ENCODE peak calls at places on chromosomes 6 and 20, in eight cellular contexts. One of them, this sample, is unnamed.

GRCh38 chr6:52538252-52538905 is 38.5 kb downstream of the TRAM2 start:
- DNase-seq in colonic mucosa: no peak
- DNase-seq in A549: no peak
- DNase-seq in mucosa of descending colon: no peak
- DNase-seq in neural crest cell: no peak
- DNase-seq in choroid plexus epithelial cell: no peak
- DNase-seq in ovary: no peak
- DNase-seq in HCT116: no peak
- DNase-seq in this sample: no peak

GRCh38 chr6:135299256-135299655 is 118.1 kb downstream of the MYB start:
- DNase-seq in colonic mucosa: no peak
- DNase-seq in ovary: no peak
- DNase-seq in neural crest cell: no peak
- DNase-seq in mucosa of descending colon: no peak
- DNase-seq in HCT116: no peak
- DNase-seq in A549: no peak
- DNase-seq in choroid plexus epithelial cell: peak; percentile 88
- DNase-seq in this sample: no peak

GRCh38 chr6:41159415-41160082 is 3.4 kb downstream of the TREM2 start:
- DNase-seq in A549: no peak
- DNase-seq in colonic mucosa: no peak
- DNase-seq in choroid plexus epithelial cell: no peak
- DNase-seq in neural crest cell: no peak
- DNase-seq in ovary: no peak
- DNase-seq in mucosa of descending colon: no peak
- DNase-seq in HCT116: no peak
- DNase-seq in this sample: no peak

GRCh38 chr20:58692579-58693225 is at the start of gene NPEPL1:
- DNase-seq in neural crest cell: peak; percentile 53
- DNase-seq in HCT116: peak; percentile 28
- DNase-seq in A549: peak; percentile 74
- DNase-seq in choroid plexus epithelial cell: peak; percentile 77
- DNase-seq in ovary: peak; percentile 61
- DNase-seq in colonic mucosa: peak; percentile 65
- DNase-seq in mucosa of descending colon: peak; percentile 87
- DNase-seq in this sample: peak; percentile 97

GRCh38 chr6:149884617-149885016 is 13.3 kb downstream of the RAET1E start:
- DNase-seq in ovary: no peak
- DNase-seq in mucosa of descending colon: no peak
- DNase-seq in neural crest cell: no peak
- DNase-seq in A549: no peak
- DNase-seq in choroid plexus epithelial cell: no peak
- DNase-seq in colonic mucosa: no peak
- DNase-seq in HCT116: no peak
- DNase-seq in this sample: no peak

GRCh38 chr20:62448788-62449187 is 21.4 kb upstream of the RBBP8NL start:
- DNase-seq in colonic mucosa: no peak
- DNase-seq in ovary: no peak
- DNase-seq in choroid plexus epithelial cell: no peak
- DNase-seq in A549: no peak
- DNase-seq in neural crest cell: peak; percentile 57
- DNase-seq in HCT116: no peak
- DNase-seq in mucosa of descending colon: no peak
- DNase-seq in this sample: no peak

GRCh38 chr6:125952764-125953501 is 3.6 kb upstream of the HINT3 start:
- DNase-seq in colonic mucosa: no peak
- DNase-seq in choroid plexus epithelial cell: peak; percentile 50
- DNase-seq in mucosa of descending colon: peak; percentile 55
- DNase-seq in ovary: no peak
- DNase-seq in neural crest cell: no peak
- DNase-seq in HCT116: no peak
- DNase-seq in A549: no peak
- DNase-seq in this sample: peak; percentile 35

GRCh38 chr6:76861403-76861802 is 601.9 kb downstream of the HTR1B start:
- DNase-seq in ovary: no peak
- DNase-seq in colonic mucosa: no peak
- DNase-seq in neural crest cell: no peak
- DNase-seq in HCT116: peak; percentile 7
- DNase-seq in A549: no peak
- DNase-seq in choroid plexus epithelial cell: peak; percentile 28
- DNase-seq in mucosa of descending colon: no peak
- DNase-seq in this sample: no peak

GRCh38 chr6:46302816-46303215 is 132.0 kb upstream of the ENPP5 start:
- DNase-seq in HCT116: no peak
- DNase-seq in mucosa of descending colon: no peak
- DNase-seq in choroid plexus epithelial cell: no peak
- DNase-seq in neural crest cell: no peak
- DNase-seq in A549: no peak
- DNase-seq in colonic mucosa: no peak
- DNase-seq in ovary: no peak
- DNase-seq in this sample: no peak
- TF ChIP-seq CTCF in HCT116: no peak
- TF ChIP-seq CTCF in mucosa of descending colon: no peak
- TF ChIP-seq CTCF in choroid plexus epithelial cell: no peak
- TF ChIP-seq CTCF in neural crest cell: no peak
- TF ChIP-seq CTCF in A549: no peak
- TF ChIP-seq CTCF in colonic mucosa: no peak
- TF ChIP-seq CTCF in ovary: no peak
- TF ChIP-seq CTCF in this sample: no peak

DNA sequence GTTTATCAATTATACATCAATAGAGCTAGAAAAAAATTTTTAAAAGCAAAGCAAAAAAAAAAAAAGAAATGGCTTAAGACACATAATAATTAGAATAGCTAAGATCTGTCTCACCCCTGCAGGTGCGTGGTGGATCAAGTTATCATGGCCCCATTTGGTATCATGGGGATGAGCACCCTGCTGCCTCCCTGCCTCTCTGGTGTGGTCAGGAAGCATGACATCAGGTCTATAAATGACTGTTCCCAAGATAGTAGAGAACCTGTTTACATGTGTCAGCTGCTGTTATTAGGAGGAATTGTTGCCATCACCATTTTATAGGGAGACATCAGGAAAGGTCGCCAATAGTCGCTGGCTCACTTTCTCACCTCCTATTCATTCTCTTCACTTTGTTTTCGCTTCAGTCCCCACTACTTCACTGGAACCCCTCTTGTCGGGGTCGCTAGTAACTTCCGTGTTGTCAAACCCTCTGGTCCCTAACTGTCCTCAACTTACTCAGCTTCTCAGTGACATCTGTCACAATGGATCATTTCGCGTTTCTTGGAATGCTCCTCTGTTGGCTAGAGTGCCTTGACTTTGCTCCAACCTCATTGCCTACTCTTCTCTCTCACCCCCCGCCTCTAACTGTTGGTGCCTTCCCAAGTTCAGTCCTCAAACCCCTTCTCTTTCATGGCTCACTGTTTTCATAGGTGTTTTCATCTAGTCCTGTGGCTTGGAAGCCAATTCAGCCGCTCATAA is 4.7 kb downstream of the DNTTIP1 start:
- DNase-seq in A549: no peak
- DNase-seq in choroid plexus epithelial cell: no peak
- DNase-seq in colonic mucosa: no peak
- DNase-seq in mucosa of descending colon: no peak
- DNase-seq in neural crest cell: no peak
- DNase-seq in HCT116: no peak
- DNase-seq in ovary: no peak
- DNase-seq in this sample: no peak
- TF ChIP-seq CTCF in A549: no peak
- TF ChIP-seq CTCF in choroid plexus epithelial cell: no peak
- TF ChIP-seq CTCF in colonic mucosa: no peak
- TF ChIP-seq CTCF in mucosa of descending colon: no peak
- TF ChIP-seq CTCF in neural crest cell: no peak
- TF ChIP-seq CTCF in HCT116: no peak
- TF ChIP-seq CTCF in ovary: no peak
- TF ChIP-seq CTCF in this sample: no peak

GRCh38 chr6:71338540-71339316 is 50.1 kb downstream of the OGFRL1 start:
- DNase-seq in colonic mucosa: no peak
- DNase-seq in A549: no peak
- DNase-seq in neural crest cell: no peak
- DNase-seq in mucosa of descending colon: no peak
- DNase-seq in choroid plexus epithelial cell: no peak
- DNase-seq in ovary: no peak
- DNase-seq in HCT116: no peak
- DNase-seq in this sample: no peak
- TF ChIP-seq CTCF in colonic mucosa: no peak
- TF ChIP-seq CTCF in A549: no peak
- TF ChIP-seq CTCF in neural crest cell: no peak
- TF ChIP-seq CTCF in mucosa of descending colon: no peak
- TF ChIP-seq CTCF in choroid plexus epithelial cell: no peak
- TF ChIP-seq CTCF in ovary: no peak
- TF ChIP-seq CTCF in HCT116: no peak
- TF ChIP-seq CTCF in this sample: no peak

GRCh38 chr20:41750137-41750536 is 132.0 kb upstream of the CHD6 start:
- DNase-seq in neural crest cell: no peak
- DNase-seq in HCT116: no peak
- DNase-seq in choroid plexus epithelial cell: no peak
- DNase-seq in ovary: no peak
- DNase-seq in A549: no peak
- DNase-seq in colonic mucosa: no peak
- DNase-seq in mucosa of descending colon: no peak
- DNase-seq in this sample: no peak

GRCh38 chr20:41747226-41747625 is 129.0 kb upstream of the CHD6 start:
- DNase-seq in ovary: no peak
- DNase-seq in choroid plexus epithelial cell: no peak
- DNase-seq in A549: no peak
- DNase-seq in mucosa of descending colon: no peak
- DNase-seq in neural crest cell: no peak
- DNase-seq in colonic mucosa: no peak
- DNase-seq in HCT116: no peak
- DNase-seq in this sample: no peak

GRCh38 chr20:41748756-41749582 is 130.8 kb upstream of the CHD6 start:
- DNase-seq in mucosa of descending colon: no peak
- DNase-seq in A549: no peak
- DNase-seq in choroid plexus epithelial cell: no peak
- DNase-seq in ovary: no peak
- DNase-seq in colonic mucosa: no peak
- DNase-seq in neural crest cell: no peak
- DNase-seq in HCT116: no peak
- DNase-seq in this sample: no peak

GRCh38 chr20:41748051-41748450 is 129.9 kb upstream of the CHD6 start:
- DNase-seq in A549: no peak
- DNase-seq in mucosa of descending colon: no peak
- DNase-seq in HCT116: no peak
- DNase-seq in choroid plexus epithelial cell: no peak
- DNase-seq in colonic mucosa: no peak
- DNase-seq in ovary: no peak
- DNase-seq in neural crest cell: no peak
- DNase-seq in this sample: no peak

DNA sequence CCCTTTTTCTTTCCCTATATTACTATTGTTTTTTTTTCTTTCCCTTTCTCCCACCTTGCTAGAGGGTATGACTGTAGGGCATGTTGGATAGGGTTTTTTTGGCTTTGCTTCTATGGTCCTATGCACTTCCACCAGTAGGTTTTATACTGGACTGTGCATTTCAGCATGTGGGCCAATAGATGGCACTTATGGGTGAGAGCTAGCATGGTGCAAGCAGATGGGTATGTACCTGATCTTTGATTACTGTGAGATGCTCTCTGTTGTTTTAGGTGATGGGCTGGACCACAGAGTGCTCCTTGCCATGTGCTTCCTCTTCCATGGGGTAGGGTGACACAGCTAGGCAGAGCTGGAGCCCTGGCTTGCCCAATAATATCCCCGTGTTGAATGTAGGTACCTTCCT is 128.5 kb upstream of the CHD6 start:
- DNase-seq in mucosa of descending colon: no peak
- DNase-seq in HCT116: no peak
- DNase-seq in colonic mucosa: no peak
- DNase-seq in neural crest cell: no peak
- DNase-seq in choroid plexus epithelial cell: no peak
- DNase-seq in A549: no peak
- DNase-seq in ovary: no peak
- DNase-seq in this sample: no peak
- TF ChIP-seq CTCF in mucosa of descending colon: no peak
- TF ChIP-seq CTCF in HCT116: no peak
- TF ChIP-seq CTCF in colonic mucosa: no peak
- TF ChIP-seq CTCF in neural crest cell: no peak
- TF ChIP-seq CTCF in choroid plexus epithelial cell: no peak
- TF ChIP-seq CTCF in A549: no peak
- TF ChIP-seq CTCF in ovary: no peak
- TF ChIP-seq CTCF in this sample: no peak

GRCh38 chr20:8389381-8390368 is 257.6 kb downstream of the PLCB1 start:
- DNase-seq in HCT116: peak; percentile 23
- DNase-seq in ovary: no peak
- DNase-seq in neural crest cell: no peak
- DNase-seq in A549: peak; percentile 9
- DNase-seq in colonic mucosa: no peak
- DNase-seq in choroid plexus epithelial cell: peak; percentile 73
- DNase-seq in mucosa of descending colon: no peak
- DNase-seq in this sample: no peak
- TF ChIP-seq CTCF in HCT116: no peak
- TF ChIP-seq CTCF in ovary: peak; percentile 23
- TF ChIP-seq CTCF in neural crest cell: peak; percentile 78
- TF ChIP-seq CTCF in A549: peak; percentile 77
- TF ChIP-seq CTCF in colonic mucosa: peak; percentile 35
- TF ChIP-seq CTCF in choroid plexus epithelial cell: no peak
- TF ChIP-seq CTCF in mucosa of descending colon: no peak
- TF ChIP-seq CTCF in this sample: peak; percentile 26

DNA sequence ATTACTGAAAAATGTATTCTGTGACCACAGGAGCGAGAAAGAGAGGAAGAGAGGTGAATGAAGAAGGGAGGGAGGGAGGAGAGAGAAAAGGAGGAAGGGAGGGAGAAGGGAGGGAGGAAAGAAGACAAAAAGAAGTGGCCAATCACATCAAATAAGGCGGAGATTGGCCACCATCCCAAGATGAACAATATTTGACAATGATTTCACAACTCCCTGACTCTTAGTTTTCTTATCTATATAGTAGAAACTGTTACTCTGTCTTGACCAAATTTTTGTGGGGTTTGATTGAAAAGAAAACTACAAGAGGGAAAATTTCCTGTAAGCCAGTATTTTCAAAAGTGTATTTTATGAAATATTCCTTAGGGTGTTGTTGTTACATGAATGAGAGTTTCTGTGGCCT is 52.6 kb downstream of the FOXA2 start:
- DNase-seq in ovary: no peak
- DNase-seq in colonic mucosa: no peak
- DNase-seq in mucosa of descending colon: no peak
- DNase-seq in A549: no peak
- DNase-seq in choroid plexus epithelial cell: no peak
- DNase-seq in neural crest cell: no peak
- DNase-seq in HCT116: no peak
- DNase-seq in this sample: no peak
- TF ChIP-seq CTCF in ovary: no peak
- TF ChIP-seq CTCF in colonic mucosa: no peak
- TF ChIP-seq CTCF in mucosa of descending colon: no peak
- TF ChIP-seq CTCF in A549: no peak
- TF ChIP-seq CTCF in choroid plexus epithelial cell: no peak
- TF ChIP-seq CTCF in neural crest cell: no peak
- TF ChIP-seq CTCF in HCT116: no peak
- TF ChIP-seq CTCF in this sample: no peak